ENCODE peak calls at places on chromosomes 6 and 20, in ten cellular contexts. F, T, O, K, I, X, N, G, R and W are unnamed samples.

GRCh38 chr6:30787954-30788353 is 43.6 kb upstream of the IER3 start:
- DNase-seq in X (no peak), G (no peak), K (peak), T (no peak), N (no peak), F (no peak), I (no peak), O (no peak), R (no peak), W (no peak)

GRCh38 chr6:53710788-53711187 is 45.2 kb upstream of the KLHL31 start:
- DNase-seq in O (no peak), N (no peak), F (no peak), G (no peak), X (no peak), R (no peak), K (no peak), I (no peak), T (no peak), W (no peak)

GRCh38 chr6:7115452-7116223 is 7.9 kb downstream of the RREB1 start:
- DNase-seq in K (peak), I (no peak), R (peak), G (no peak), T (no peak), X (no peak), N (peak), O (no peak), F (no peak), W (no peak)

GRCh38 chr20:33148040-33148439 is 19.9 kb upstream of the BPIFA2 start:
- DNase-seq in O (no peak), X (no peak), N (no peak), T (no peak), F (no peak), R (no peak), K (no peak), I (no peak), G (no peak), W (no peak)

GRCh38 chr20:63363013-63363957 is 2.1 kb upstream of the CHRNA4 start:
- DNase-seq in K (no peak), G (no peak), I (no peak), X (no peak), F (no peak), R (no peak), T (no peak), N (no peak), O (no peak), W (no peak)

GRCh38 chr6:45148711-45149341 is 179.3 kb upstream of the RUNX2 start:
- DNase-seq in T (no peak), N (no peak), X (no peak), R (peak), F (no peak), I (peak), G (no peak), O (no peak), K (peak), W (peak)

GRCh38 chr20:63441777-63442493 is 30.5 kb downstream of the KCNQ2 start:
- DNase-seq in N (peak), I (no peak), T (no peak), F (peak), G (no peak), X (peak), R (peak), O (peak), K (peak), W (no peak)

GRCh38 chr6:109467696-109468095 is 12.1 kb upstream of the MICAL1 start:
- DNase-seq in F (no peak), I (no peak), T (no peak), R (no peak), X (no peak), O (no peak), K (no peak), N (no peak), G (no peak), W (no peak)

GRCh38 chr6:51466427-51466826 is 621.0 kb downstream of the PKHD1 start:
- DNase-seq in R (no peak), K (no peak), F (no peak), X (no peak), I (no peak), T (no peak), O (no peak), G (no peak), N (no peak), W (no peak)

GRCh38 chr6:149750136-149750609 is 632 bp downstream of the PCMT1 start:
- DNase-seq in T (peak), F (peak), X (peak), O (peak), R (peak), I (no peak), N (peak), K (peak), G (peak), W (no peak)

GRCh38 chr6:34102099-34102656 is 43.7 kb downstream of the GRM4 start:
- DNase-seq in R (no peak), G (no peak), F (no peak), K (no peak), T (no peak), I (no peak), N (peak), O (no peak), X (no peak), W (no peak)

GRCh38 chr20:48613926-48614325 is 213.9 kb downstream of the PREX1 start:
- DNase-seq in I (no peak), N (peak), G (no peak), X (no peak), R (no peak), T (no peak), K (no peak), F (no peak), O (no peak), W (no peak)

GRCh38 chr20:63831696-63832686 is 927 bp upstream of the ZBTB46 start:
- DNase-seq in K (peak), N (peak), T (no peak), R (no peak), X (no peak), G (peak), F (no peak), O (peak), I (no peak), W (no peak)

GRCh38 chr6:140480852-140481251 is 1106.4 kb upstream of the CITED2 start:
- DNase-seq in K (peak), R (peak), T (no peak), O (no peak), X (no peak), N (no peak), I (peak), F (no peak), G (peak), W (no peak)

GRCh38 chr6:11080296-11080695 is 13.3 kb upstream of the SMIM13 start:
- DNase-seq in I (no peak), G (no peak), F (no peak), K (no peak), O (no peak), R (no peak), T (no peak), N (no peak), X (no peak), W (no peak)

GRCh38 chr20:44388466-44389023 is 33.0 kb downstream of the HNF4A start:
- DNase-seq in G (peak), O (peak), F (peak), N (peak), I (peak), R (peak), X (peak), T (peak), K (peak), W (peak)

GRCh38 chr6:94953867-94954631 is 623.3 kb upstream of the MANEA start:
- DNase-seq in O (no peak), N (no peak), I (no peak), X (no peak), K (no peak), F (no peak), R (peak), T (no peak), G (no peak), W (no peak)

GRCh38 chr6:150922137-150922536 is 56.6 kb downstream of the MTHFD1L start:
- DNase-seq in O (no peak), K (no peak), X (no peak), N (no peak), R (no peak), T (no peak), F (no peak), G (no peak), I (no peak), W (no peak)

GRCh38 chr6:4169028-4169789 is 33.8 kb upstream of the ECI2 start:
- DNase-seq in N (no peak), G (no peak), K (no peak), I (no peak), O (no peak), F (no peak), T (no peak), X (no peak), R (peak), W (no peak)

GRCh38 chr6:125193208-125193607 is 39.6 kb downstream of the TPD52L1 start:
- DNase-seq in N (peak), T (no peak), R (no peak), G (no peak), F (no peak), O (no peak), K (peak), X (peak), I (no peak), W (no peak)

GRCh38 chr6:137931849-137932465 is 64.9 kb downstream of the TNFAIP3 start:
- DNase-seq in F (no peak), O (no peak), T (no peak), G (no peak), R (no peak), N (no peak), K (peak), X (no peak), I (no peak), W (no peak)

GRCh38 chr6:328184-328670 is 35.9 kb downstream of the DUSP22 start:
- DNase-seq in K (peak), X (no peak), I (peak), O (no peak), F (peak), T (no peak), G (no peak), N (peak), R (peak), W (peak)

GRCh38 chr6:71419954-71420692 is 131.5 kb downstream of the OGFRL1 start:
- DNase-seq in F (peak), I (no peak), R (peak), O (peak), T (no peak), G (peak), X (peak), K (peak), N (peak), W (no peak)

GRCh38 chr6:144847906-144848305 is 562.8 kb downstream of the UTRN start:
- DNase-seq in K (no peak), X (no peak), T (no peak), O (no peak), G (no peak), R (no peak), N (no peak), F (no peak), I (no peak), W (no peak)

GRCh38 chr6:128617285-128617684 is 96.9 kb upstream of the PTPRK start:
- DNase-seq in R (no peak), N (no peak), O (no peak), G (no peak), T (no peak), K (no peak), X (no peak), I (no peak), F (no peak), W (no peak)

GRCh38 chr6:23106951-23107350 is 537.6 kb downstream of the HDGFL1 start:
- DNase-seq in X (no peak), G (no peak), I (peak), O (no peak), R (peak), N (no peak), T (no peak), K (peak), F (no peak), W (peak)

GRCh38 chr6:42782689-42783176 is 881 bp downstream of the BICRAL start:
- DNase-seq in G (peak), X (peak), F (peak), R (peak), K (peak), T (peak), N (peak), I (peak), O (peak), W (peak)

GRCh38 chr6:78835817-78836216 is 31.5 kb upstream of the IRAK1BP1 start:
- DNase-seq in R (no peak), I (no peak), N (no peak), O (no peak), T (no peak), F (no peak), X (no peak), G (no peak), K (peak), W (no peak)
- TF ChIP-seq CTCF in R (no peak), I (peak), N (peak), O (no peak), T (peak), F (no peak), X (no peak), G (no peak), K (no peak), W (no peak)

GRCh38 chr6:77177470-77177869 is 285.8 kb downstream of the HTR1B start:
- DNase-seq in K (no peak), N (no peak), I (no peak), R (no peak), G (no peak), T (no peak), X (no peak), F (no peak), O (no peak), W (no peak)

GRCh38 chr6:77178821-77179220 is 284.5 kb downstream of the HTR1B start:
- DNase-seq in X (no peak), R (no peak), K (peak), I (peak), G (no peak), O (no peak), F (no peak), T (no peak), N (no peak), W (peak)

GRCh38 chr6:77172578-77172977 is 290.7 kb downstream of the HTR1B start:
- DNase-seq in N (no peak), X (no peak), I (no peak), R (no peak), F (no peak), T (no peak), O (no peak), K (no peak), G (no peak), W (no peak)

GRCh38 chr6:77173472-77174074 is 289.7 kb downstream of the HTR1B start:
- DNase-seq in N (no peak), O (no peak), G (no peak), T (no peak), X (no peak), R (no peak), K (peak), I (no peak), F (no peak), W (no peak)
- TF ChIP-seq CTCF in N (no peak), O (no peak), G (no peak), T (no peak), X (no peak), R (no peak), K (no peak), I (no peak), F (no peak), W (no peak)

DNA sequence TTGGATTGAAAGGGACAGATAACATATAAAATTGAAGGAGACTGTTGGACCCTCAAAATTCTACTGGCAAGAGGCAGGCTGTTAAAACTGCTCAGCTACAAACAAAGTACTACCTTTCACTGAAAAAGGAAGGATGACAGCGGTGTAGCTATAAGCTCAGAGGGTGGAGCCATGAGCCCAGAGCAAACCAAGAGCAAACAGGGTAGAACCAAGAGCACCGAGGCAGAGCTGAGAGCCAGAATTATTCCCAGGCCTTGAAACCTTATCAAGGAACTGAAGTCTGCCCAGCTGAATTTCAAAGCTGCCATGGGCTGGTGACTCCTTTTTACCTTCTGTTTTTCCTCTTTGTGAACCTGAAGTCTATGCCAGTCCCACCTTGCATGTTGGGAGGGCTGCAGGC is 74.7 kb upstream of the SLC4A11 start:
- DNase-seq in F (no peak), X (no peak), O (no peak), I (no peak), R (no peak), G (no peak), T (no peak), N (no peak), K (peak), W (no peak)
- TF ChIP-seq CTCF in F (no peak), X (no peak), O (no peak), I (no peak), R (no peak), G (no peak), T (no peak), N (no peak), K (no peak), W (no peak)

GRCh38 chr20:17287998-17288397 is 61.2 kb downstream of the PCSK2 start:
- DNase-seq in F (no peak), G (no peak), K (no peak), T (no peak), X (no peak), N (no peak), R (no peak), I (no peak), O (no peak), W (no peak)

GRCh38 chr20:17287503-17287902 is 60.7 kb downstream of the PCSK2 start:
- DNase-seq in T (no peak), R (no peak), I (no peak), O (no peak), K (no peak), N (no peak), X (no peak), F (no peak), G (no peak), W (no peak)
- TF ChIP-seq CTCF in T (no peak), R (no peak), I (no peak), O (no peak), K (peak), N (no peak), X (peak), F (no peak), G (no peak), W (no peak)

DNA sequence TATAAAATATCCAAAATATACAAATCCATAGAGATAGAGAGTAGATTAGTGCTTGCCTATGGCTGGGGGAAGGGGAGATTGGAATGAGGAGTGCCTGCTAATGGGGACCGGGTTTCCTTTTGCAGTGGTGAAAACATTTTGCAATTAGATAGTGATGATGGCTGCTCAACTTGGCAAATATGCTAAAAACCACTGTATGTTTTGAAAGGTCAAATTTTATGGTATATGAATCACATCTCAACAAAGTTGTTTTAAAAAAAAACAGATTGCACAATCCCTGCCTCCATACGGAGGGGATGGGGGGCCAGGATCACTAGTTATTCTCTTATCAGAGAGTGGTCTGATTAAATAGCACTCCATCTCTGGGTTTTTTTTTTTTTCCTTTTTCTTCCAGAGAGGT is 76.9 kb upstream of the RIPOR2 start:
- DNase-seq in I (no peak), X (no peak), G (no peak), K (peak), F (no peak), R (peak), O (no peak), T (no peak), N (no peak), W (peak)
- TF ChIP-seq CTCF in I (no peak), X (no peak), G (no peak), K (no peak), F (no peak), R (no peak), O (no peak), T (no peak), N (no peak), W (no peak)